ENCODE peak calls at places on chromosomes 6 and 20, in ten cellular contexts. W is CD8-positive, alpha-beta memory T cell; R is body of pancreas; Y is gastrocnemius medialis; C is ovary; D is fibroblast of lung; T is uterus; K is right atrium auricular region; I is astrocyte; B is right lobe of liver. S is an unnamed sample.
A peak's percentile ranks its signal among the peaks of the same experiment; 100 is the strongest.

GRCh38 chr6:121437861-121438651 is 2.6 kb downstream of the GJA1 start:
- DNase-seq in Y (no peak), I (peak; percentile 71), D (peak; percentile 44), W (no peak), T (no peak), R (peak; percentile 21), B (no peak), C (peak; percentile 49), K (no peak), S (peak; percentile 48)

GRCh38 chr6:44004625-44005506 is 122.4 kb downstream of the MRPL14 start:
- DNase-seq in R (peak; percentile 44), C (no peak), I (no peak), Y (peak; percentile 66), D (no peak), K (no peak), B (no peak), T (no peak), W (no peak), S (peak; percentile 44)

GRCh38 chr6:116447052-116447451 is 14.1 kb upstream of the CALHM6 start:
- DNase-seq in C (no peak), K (no peak), Y (no peak), D (no peak), B (no peak), R (no peak), W (no peak), I (peak; percentile 20), T (no peak), S (peak; percentile 55)

GRCh38 chr6:45617441-45617840 is 239.7 kb upstream of the SUPT3H start:
- DNase-seq in T (no peak), W (no peak), Y (no peak), I (peak; percentile 79), R (no peak), D (no peak), C (no peak), B (no peak), K (no peak), S (no peak)

GRCh38 chr6:134740473-134741192 is 209.3 kb downstream of the ALDH8A1 start:
- DNase-seq in R (no peak), Y (no peak), K (no peak), W (no peak), I (peak; percentile 79), D (peak; percentile 46), C (no peak), T (no peak), B (no peak), S (peak; percentile 64)

GRCh38 chr6:116405663-116406329 is 35.0 kb downstream of the DSE start:
- DNase-seq in T (no peak), D (peak; percentile 71), K (no peak), B (no peak), W (no peak), I (peak; percentile 68), C (no peak), Y (peak; percentile 66), R (no peak), S (peak; percentile 41)

GRCh38 chr6:3301506-3301905 is 42.8 kb downstream of the PSMG4 start:
- DNase-seq in W (no peak), T (no peak), D (no peak), Y (no peak), B (no peak), I (no peak), K (no peak), R (no peak), C (no peak), S (no peak)

GRCh38 chr20:11902264-11902663 is 15.4 kb upstream of the BTBD3 start:
- DNase-seq in I (peak; percentile 83), D (peak; percentile 76), R (no peak), B (no peak), W (no peak), Y (no peak), C (no peak), K (no peak), T (no peak), S (no peak)

GRCh38 chr6:41462980-41463930 is 82.9 kb upstream of the FOXP4 start:
- DNase-seq in D (peak; percentile 70), I (peak; percentile 62), K (peak; percentile 86), R (peak; percentile 81), Y (peak; percentile 46), T (peak; percentile 75), B (peak; percentile 74), W (no peak), C (peak; percentile 73), S (peak; percentile 83)

GRCh38 chr20:57662313-57663240 is 42.4 kb upstream of the ZBP1 start:
- DNase-seq in T (peak; percentile 12), R (peak; percentile 10), C (peak; percentile 16), K (no peak), I (no peak), B (peak; percentile 10), D (no peak), W (no peak), Y (peak; percentile 7), S (no peak)

GRCh38 chr6:149936743-149937142 is 5.1 kb upstream of the ULBP2 start:
- DNase-seq in D (no peak), W (no peak), T (no peak), C (no peak), I (no peak), Y (no peak), R (no peak), K (no peak), B (no peak), S (no peak)
- H3K27me3 ChIP-seq in D (peaks cover 31% of the 10 kb centered on the region), W (peaks cover 72% of the 10 kb centered on the region), T (peaks cover 25% of the 10 kb centered on the region), C (peaks cover 3% of the 10 kb centered on the region), I (peaks cover 76% of the 10 kb centered on the region), Y (peaks cover 48% of the 10 kb centered on the region), R (no peaks in the 10 kb centered on the region), K (peaks cover 32% of the 10 kb centered on the region), B (peaks cover 8% of the 10 kb centered on the region), S (peaks cover 99% of the 10 kb centered on the region)

GRCh38 chr20:17568972-17569471 is 853 bp upstream of the DSTN start:
- DNase-seq in T (peak; percentile 92), R (peak; percentile 85), B (peak; percentile 80), D (peak; percentile 97), K (peak; percentile 95), C (peak; percentile 83), W (peak; percentile 19), I (peak; percentile 98), Y (peak; percentile 81), S (peak; percentile 97)

GRCh38 chr20:17568045-17568788 is 1.7 kb upstream of the DSTN start:
- DNase-seq in W (no peak), I (no peak), B (no peak), R (no peak), T (no peak), C (no peak), D (no peak), K (no peak), Y (no peak), S (no peak)

GRCh38 chr20:17571153-17571527 is 1.3 kb downstream of the DSTN start:
- DNase-seq in B (no peak), Y (no peak), D (peak; percentile 52), C (no peak), K (no peak), I (no peak), W (no peak), R (no peak), T (no peak), S (peak; percentile 41)

GRCh38 chr20:17570347-17571152 is 675 bp downstream of the DSTN start:
- DNase-seq in T (peak; percentile 67), B (no peak), W (no peak), I (no peak), R (peak; percentile 67), C (peak; percentile 75), K (no peak), Y (peak; percentile 37), D (peak; percentile 53), S (peak; percentile 55)

GRCh38 chr20:17569616-17570346 is at the start of gene DSTN:
- DNase-seq in C (peak; percentile 96), R (peak; percentile 94), Y (peak; percentile 85), T (peak; percentile 96), W (peak; percentile 84), K (peak; percentile 93), B (peak; percentile 95), I (peak; percentile 93), D (peak; percentile 91), S (peak; percentile 97)
- H3K4me1 ChIP-seq in C (peaks cover 5% of the 10 kb centered on the region), R (peaks cover 35% of the 10 kb centered on the region), Y (peaks cover 22% of the 10 kb centered on the region), T (no peaks in the 10 kb centered on the region), W (peaks cover 12% of the 10 kb centered on the region), K (no peaks in the 10 kb centered on the region), B (peaks cover 18% of the 10 kb centered on the region), I (peaks cover 25% of the 10 kb centered on the region), D (peaks cover 10% of the 10 kb centered on the region), S (peaks cover 23% of the 10 kb centered on the region)

GRCh38 chr6:158085261-158086053 is 82.6 kb downstream of the SERAC1 start:
- DNase-seq in R (no peak), C (no peak), B (no peak), W (no peak), I (no peak), T (no peak), Y (no peak), K (no peak), D (no peak), S (no peak)

GRCh38 chr6:158083687-158084325 is 84.3 kb downstream of the SERAC1 start:
- DNase-seq in K (no peak), W (no peak), B (no peak), T (no peak), Y (no peak), I (no peak), R (no peak), C (no peak), D (no peak), S (no peak)

GRCh38 chr6:158087519-158087867 is 80.6 kb downstream of the SERAC1 start:
- DNase-seq in I (no peak), T (no peak), C (peak; percentile 61), D (no peak), K (no peak), W (no peak), R (no peak), Y (no peak), B (no peak), S (no peak)

GRCh38 chr6:158086054-158086705 is 81.9 kb downstream of the SERAC1 start:
- DNase-seq in W (no peak), T (no peak), I (peak; percentile 64), K (no peak), Y (no peak), D (peak; percentile 22), R (no peak), B (no peak), C (no peak), S (no peak)

DNA sequence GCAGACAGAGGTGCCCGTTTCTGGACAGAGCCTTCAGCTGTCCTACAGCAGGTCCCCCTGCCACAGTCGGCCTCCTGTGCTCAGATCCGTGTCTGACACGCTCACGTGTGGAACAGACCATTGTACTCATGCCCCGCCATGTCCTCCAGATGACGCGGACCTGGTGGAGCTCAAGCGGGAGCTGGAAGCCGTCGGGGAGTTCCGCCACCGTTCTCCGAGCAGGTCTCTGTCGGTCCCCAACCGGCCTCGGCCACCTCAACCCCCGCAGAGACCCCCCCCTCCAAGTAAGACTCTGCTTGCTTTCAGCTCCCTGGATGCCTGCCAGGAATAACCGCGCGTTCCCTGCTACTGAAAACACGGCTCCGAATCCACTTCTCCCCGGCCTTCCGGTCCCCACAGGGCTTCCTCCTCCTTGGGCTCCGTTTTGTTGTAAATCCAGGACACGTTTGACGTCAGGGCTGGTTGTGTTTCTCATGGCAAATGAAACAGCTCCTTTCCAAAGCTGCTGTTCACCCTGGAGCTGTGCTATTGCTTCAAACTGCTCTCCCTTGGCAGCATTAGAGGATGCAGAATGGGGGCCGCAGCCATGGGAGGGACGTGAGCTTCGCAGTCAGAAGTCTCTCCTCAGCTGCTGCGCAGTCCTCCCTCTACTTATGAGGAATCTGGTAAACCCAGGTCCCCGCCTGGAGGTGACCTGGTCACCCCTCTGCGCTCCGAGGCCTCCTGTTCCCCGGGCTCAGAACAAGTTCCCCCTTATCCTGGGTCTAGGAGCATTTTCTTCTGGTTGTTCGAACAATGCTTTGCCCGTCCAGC is 81.2 kb downstream of the SERAC1 start:
- DNase-seq in I (no peak), B (no peak), Y (no peak), T (no peak), C (peak; percentile 91), K (no peak), W (no peak), D (peak; percentile 36), R (no peak), S (no peak)
- H3K4me3 ChIP-seq in I (no peak overlapping the region), B (no peak overlapping the region), Y (no peak overlapping the region), T (no peak overlapping the region), C (no peak overlapping the region), K (no peak overlapping the region), W (no peak overlapping the region), D (no peak overlapping the region), R (no peak overlapping the region), S (no peak overlapping the region)

GRCh38 chr6:84767591-84768201 is 3.3 kb upstream of the TBX18 start:
- DNase-seq in B (no peak), R (no peak), K (no peak), W (no peak), D (no peak), I (no peak), T (no peak), Y (no peak), C (no peak), S (no peak)
- H3K27me3 ChIP-seq in B (peaks cover 23% of the 10 kb centered on the region), R (no peaks in the 10 kb centered on the region), K (peaks cover 19% of the 10 kb centered on the region), W (peaks cover 16% of the 10 kb centered on the region), D (peaks cover 54% of the 10 kb centered on the region), I (peaks cover 70% of the 10 kb centered on the region), T (peaks cover 16% of the 10 kb centered on the region), Y (peaks cover 71% of the 10 kb centered on the region), C (peaks cover 5% of the 10 kb centered on the region), S (peaks cover 100% of the 10 kb centered on the region)